ENCODE peak calls at places on chromosomes 13 and 19, in five cellular contexts. M is activated CD8-positive, alpha-beta T cell treated with anti-CD3 and anti-CD28 coated beads, Interleukin-2, amount 10 ng/mL, durations not matched to agents 7 days and 5 days; R is omental fat pad; X is kidney tubule cell; C is progenitor cell of endocrine pancreas. W is an unnamed sample.

GRCh38 chr19:703651-704446 is 4.9 kb upstream of the PALM start:
- DNase-seq in M (peak; percentile 72), R (peak; percentile 73), X (peak; percentile 37), C (no peak), W (peak; percentile 73)

GRCh38 chr13:113117335-113117872 is 5.2 kb upstream of the F10 start:
- DNase-seq in M (no peak), R (no peak), X (no peak), C (peak; percentile 5), W (peak; percentile 93)

GRCh38 chr19:8557637-8558238 is 19.5 kb downstream of the MYO1F start:
- DNase-seq in M (no peak), R (no peak), X (no peak), C (no peak), W (no peak)

GRCh38 chr13:30504081-30504480 is 38.3 kb upstream of the HMGB1 start:
- DNase-seq in M (no peak), R (no peak), X (no peak), C (no peak), W (no peak)

GRCh38 chr19:3211191-3211590 is 13.3 kb upstream of the CELF5 start:
- DNase-seq in M (no peak), R (no peak), X (no peak), C (no peak), W (no peak)

GRCh38 chr13:43196171-43196611 is 172.8 kb downstream of the DNAJC15 start:
- DNase-seq in M (no peak), R (no peak), X (no peak), C (no peak), W (no peak)

GRCh38 chr13:95556981-95557380 is 4.5 kb downstream of the CLDN10 start:
- DNase-seq in M (no peak), R (no peak), X (no peak), C (no peak), W (no peak)

GRCh38 chr13:44402902-44403719 is 29.5 kb downstream of the SERP2 start:
- DNase-seq in M (no peak), R (no peak), X (no peak), C (no peak), W (no peak)

GRCh38 chr19:3433313-3433712 is 47.0 kb downstream of the SMIM24 start:
- DNase-seq in M (no peak), R (no peak), X (no peak), C (no peak), W (no peak)

GRCh38 chr19:41575998-41576397 is at the start of gene CEACAM21:
- DNase-seq in M (peak; percentile 72), R (no peak), X (no peak), C (no peak), W (no peak)

GRCh38 chr13:77699059-77699680 is 1.7 kb downstream of the SLAIN1 start:
- DNase-seq in M (no peak), R (no peak), X (no peak), C (no peak), W (no peak)

GRCh38 chr13:32581177-32581786 is 5.0 kb upstream of the PDS5B start:
- DNase-seq in M (no peak), R (no peak), X (peak; percentile 29), C (no peak), W (no peak)

GRCh38 chr19:3343619-3344502 is 22.5 kb upstream of the NFIC start:
- DNase-seq in M (peak; percentile 60), R (peak; percentile 69), X (peak; percentile 77), C (no peak), W (no peak)

GRCh38 chr19:38089440-38089839 is 134.6 kb downstream of the DPF1 start:
- DNase-seq in M (no peak), R (no peak), X (no peak), C (no peak), W (no peak)

GRCh38 chr19:34788074-34788473 is 15.1 kb upstream of the ZNF599 start:
- DNase-seq in M (no peak), R (no peak), X (no peak), C (no peak), W (no peak)